ENCODE peak calls at places on chromosomes 16 and 17, in six cellular contexts. W is activated naive CD8-positive, alpha-beta T cell treated with anti-CD3 and anti-CD28 coated beads, Interleukin-2, amount 10 ng/mL, durations not matched to agents 7 days and 5 days; G is anterior cingulate cortex; L is CD8-positive, alpha-beta memory T cell; Y is stimulated activated CD4-positive, alpha-beta T cell treated with anti-CD3 and anti-CD28 coated beads, Interleukin-4, amount 100 ng/mL, for 4 hours; V is effector CD4-positive, alpha-beta T cell. Z is an unnamed sample.

GRCh38 chr17:71801301-71801700 is 319.5 kb upstream of the SOX9 start:
- DNase-seq in W (no peak), G (peak; percentile 37), L (no peak), Y (no peak), V (no peak), Z (peak; percentile 56)

GRCh38 chr17:79943354-79944241 is 92.1 kb downstream of the TBC1D16 start:
- DNase-seq in W (no peak), G (no peak), L (peak; percentile 35), Y (no peak), V (no peak), Z (no peak)

GRCh38 chr17:1134634-1135324 is 45.0 kb downstream of the ABR start:
- DNase-seq in W (no peak), G (no peak), L (no peak), Y (no peak), V (no peak), Z (no peak)

GRCh38 chr17:38921756-38922411 is 3.5 kb upstream of the LASP1NB start:
- DNase-seq in W (no peak), G (no peak), L (no peak), Y (no peak), V (no peak), Z (no peak)

GRCh38 chr17:50407921-50408320 is 10.6 kb upstream of the LRRC59 start:
- DNase-seq in W (no peak), G (no peak), L (no peak), Y (no peak), V (no peak), Z (no peak)

GRCh38 chr17:19343671-19344151 is 18.8 kb downstream of the B9D1 start:
- DNase-seq in W (no peak), G (no peak), L (no peak), Y (no peak), V (no peak), Z (no peak)

GRCh38 chr17:76726766-76727718 is at the start of gene METTL23:
- DNase-seq in W (peak; percentile 92), G (peak; percentile 73), L (peak; percentile 97), Y (peak; percentile 69), V (peak; percentile 92), Z (no peak)

GRCh38 chr16:52265446-52265861 is 281.5 kb downstream of the TOX3 start:
- DNase-seq in W (no peak), G (no peak), L (no peak), Y (no peak), V (no peak), Z (no peak)

GRCh38 chr16:46650224-46650623 is 29.0 kb upstream of the SHCBP1 start:
- DNase-seq in W (no peak), G (no peak), L (no peak), Y (no peak), V (no peak), Z (peak; percentile 79)

GRCh38 chr17:14202388-14203166 is 34.1 kb downstream of the CDRT15 start:
- DNase-seq in W (no peak), G (no peak), L (no peak), Y (no peak), V (no peak), Z (no peak)